ENCODE peak calls at places on chromosomes 4 and X, in eight cellular contexts. S is epithelial cell of esophagus, V is brain microvascular endothelial cell, G is neural progenitor cell, T is fibroblast of villous mesenchyme, W is psoas muscle, N is Panc1, A is GM23248. E is an unnamed sample.

GRCh38 chr4:107482546-107482945 is 237.5 kb downstream of the PAPSS1 start:
- DNase-seq in S (peak), V (no peak), G (no peak), T (no peak), W (no peak), N (no peak), A (no peak), E (no peak)

GRCh38 chr4:89904524-89904923 is 9.9 kb downstream of the MMRN1 start:
- DNase-seq in S (no peak), V (no peak), G (no peak), T (no peak), W (no peak), N (no peak), A (no peak), E (no peak)

GRCh38 chrX:47172549-47172948 is 21.1 kb upstream of the UBA1 start:
- DNase-seq in S (no peak), V (no peak), G (no peak), T (no peak), W (no peak), N (no peak), A (no peak), E (no peak)

GRCh38 chrX:19699151-19699550 is 183.8 kb upstream of the MAP3K15 start:
- DNase-seq in S (no peak), V (no peak), G (no peak), T (no peak), W (no peak), N (no peak), A (no peak), E (no peak)

GRCh38 chrX:3326721-3327120 is 19.7 kb downstream of the MXRA5 start:
- DNase-seq in S (no peak), V (no peak), G (no peak), T (peak), W (no peak), N (no peak), A (peak), E (peak)

GRCh38 chr4:3401436-3402171 is 40.2 kb upstream of the HGFAC start:
- DNase-seq in S (no peak), V (peak), G (no peak), T (peak), W (no peak), N (no peak), A (no peak), E (peak)

GRCh38 chr4:57158221-57158620 is 48.0 kb upstream of the IGFBP7 start:
- DNase-seq in S (no peak), V (no peak), G (no peak), T (peak), W (no peak), N (no peak), A (peak), E (no peak)

GRCh38 chr4:8435656-8436121 is 4.8 kb downstream of the ACOX3 start:
- DNase-seq in S (peak), V (no peak), G (no peak), T (peak), W (no peak), N (no peak), A (peak), E (no peak)

GRCh38 chr4:48698029-48698901 is 81.8 kb downstream of the FRYL start:
- DNase-seq in S (peak), V (peak), G (peak), T (peak), W (peak), N (peak), A (peak), E (peak)

GRCh38 chr4:123785515-123785914 is 388.9 kb downstream of the SPRY1 start:
- DNase-seq in S (peak), V (peak), G (peak), T (peak), W (peak), N (no peak), A (peak), E (peak)

GRCh38 chr4:56976878-56977320 is 507 bp downstream of the NOA1 start:
- DNase-seq in S (peak), V (no peak), G (peak), T (no peak), W (no peak), N (no peak), A (peak), E (no peak)

GRCh38 chr4:62449538-62449937 is 1249.4 kb downstream of the ADGRL3 start:
- DNase-seq in S (no peak), V (no peak), G (peak), T (no peak), W (no peak), N (no peak), A (no peak), E (no peak)

GRCh38 chr4:75229783-75230570 is 284.2 kb downstream of the RCHY1 start:
- DNase-seq in S (no peak), V (no peak), G (no peak), T (peak), W (no peak), N (no peak), A (no peak), E (no peak)
- H3K4me3 ChIP-seq in S (no peak), V (no peak), G (no peak), T (no peak), W (no peak), N (no peak), A (no peak), E (no peak)

GRCh38 chrX:117768861-117769604 is 347.6 kb downstream of the KLHL13 start:
- DNase-seq in S (no peak), V (no peak), G (no peak), T (no peak), W (no peak), N (no peak), A (no peak), E (no peak)
- H3K4me3 ChIP-seq in S (no peak), V (no peak), G (no peak), T (no peak), W (no peak), N (no peak), A (no peak), E (no peak)

GRCh38 chrX:53992589-53992988 is 51.7 kb downstream of the PHF8 start:
- DNase-seq in S (peak), V (no peak), G (no peak), T (no peak), W (no peak), N (no peak), A (no peak), E (no peak)

GRCh38 chrX:53984895-53985294 is 59.4 kb downstream of the PHF8 start:
- DNase-seq in S (no peak), V (no peak), G (no peak), T (no peak), W (no peak), N (no peak), A (no peak), E (no peak)

GRCh38 chrX:53990201-53990600 is 54.1 kb downstream of the PHF8 start:
- DNase-seq in S (no peak), V (no peak), G (no peak), T (peak), W (no peak), N (no peak), A (no peak), E (no peak)
- H3K4me3 ChIP-seq in S (no peak), V (no peak), G (no peak), T (no peak), W (no peak), N (no peak), A (no peak), E (no peak)

DNA sequence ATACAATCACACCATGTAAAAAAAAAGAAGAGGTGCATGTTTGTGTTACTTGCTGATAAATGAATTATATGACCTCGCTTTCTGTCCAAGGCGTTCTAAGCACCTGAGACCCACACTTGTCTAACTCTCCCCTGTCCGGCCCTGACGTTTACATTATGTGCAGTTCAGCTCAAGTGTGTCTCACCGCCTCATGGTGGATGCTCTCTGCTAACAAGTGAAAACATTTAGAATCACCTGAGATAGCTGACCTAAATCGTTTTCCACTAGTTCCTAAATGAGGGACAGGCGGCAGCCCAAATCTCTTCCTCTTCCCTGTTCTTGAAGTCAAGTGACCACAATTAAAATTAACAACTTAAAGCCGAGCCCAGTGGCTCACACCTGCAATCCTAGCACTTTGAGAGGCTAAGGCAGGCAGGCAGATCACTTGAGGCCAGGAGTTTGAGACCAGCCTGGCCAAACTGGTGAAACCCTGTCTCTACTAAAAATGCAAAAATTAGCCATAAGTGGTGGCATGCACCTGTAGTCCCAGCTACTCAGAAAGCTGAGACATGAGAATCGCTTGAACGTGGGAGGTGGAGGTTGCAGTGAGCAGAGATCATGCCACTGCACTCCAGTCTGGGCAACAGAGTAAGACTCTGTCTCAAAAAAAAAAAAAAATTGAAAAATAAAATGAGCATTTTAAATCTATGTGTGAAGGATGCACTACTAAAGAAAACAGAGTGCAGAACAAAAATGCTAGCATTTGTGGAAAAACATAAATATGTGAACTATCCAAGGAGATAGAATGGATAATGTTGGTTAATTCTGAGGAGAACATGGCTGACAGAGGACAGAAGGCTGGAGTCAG is 3.9 kb upstream of the TIFA start:
- DNase-seq in S (no peak), V (no peak), G (no peak), T (no peak), W (no peak), N (no peak), A (no peak), E (no peak)
- H3K4me3 ChIP-seq in S (no peak), V (no peak), G (no peak), T (no peak), W (no peak), N (no peak), A (no peak), E (no peak)

GRCh38 chrX:101552714-101553113 is 2.4 kb downstream of the ARMCX1 start:
- DNase-seq in S (no peak), V (no peak), G (no peak), T (no peak), W (no peak), N (no peak), A (no peak), E (no peak)

GRCh38 chrX:101550362-101550761 is at the start of gene ARMCX1:
- DNase-seq in S (peak), V (peak), G (peak), T (peak), W (peak), N (no peak), A (peak), E (peak)

DNA sequence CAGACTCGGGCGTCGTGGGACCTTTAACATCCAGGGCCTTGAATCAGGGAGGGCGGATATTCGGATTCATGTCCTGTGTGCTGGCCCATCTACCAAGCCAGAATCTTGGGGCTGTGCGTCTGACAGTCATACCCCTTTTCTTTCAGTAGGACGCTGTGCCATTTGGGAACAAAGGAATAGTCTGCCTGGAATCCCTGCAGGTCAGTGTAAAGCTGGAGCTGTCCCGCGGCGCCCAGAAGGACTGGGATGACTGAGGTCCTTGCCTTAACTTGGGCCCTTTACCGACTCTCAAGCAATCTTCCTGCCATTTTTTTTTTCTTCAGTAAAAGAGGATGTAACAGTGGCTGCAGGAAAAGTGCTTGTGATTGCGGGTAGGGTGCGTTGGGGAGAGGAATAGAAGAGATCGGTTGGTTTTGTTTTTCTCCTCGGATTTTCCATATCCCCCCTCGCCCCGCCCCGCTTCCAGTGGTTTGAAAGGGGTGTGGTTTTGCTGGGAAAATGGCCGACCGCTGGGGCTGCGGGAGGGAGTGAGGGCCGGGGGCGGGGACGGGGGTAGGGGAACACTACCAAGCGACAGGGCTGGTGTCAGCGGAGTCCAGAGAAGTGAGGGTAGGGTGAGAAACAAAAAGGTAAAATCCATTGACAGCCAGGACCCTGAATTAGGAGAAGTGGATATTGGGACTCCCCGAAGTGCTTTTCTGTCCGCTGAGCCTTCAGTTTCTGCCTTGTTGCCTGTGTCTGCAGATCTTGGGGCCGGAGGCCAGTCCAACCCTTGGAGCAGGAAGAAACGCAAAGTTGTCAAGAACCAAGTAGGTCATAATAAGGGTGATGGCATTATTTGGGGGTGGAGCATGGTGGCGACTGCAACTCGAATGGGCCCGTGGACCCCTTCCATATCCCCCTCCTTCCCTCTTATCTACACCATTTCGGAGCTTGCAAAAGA is 749 bp downstream of the ARMCX1 start:
- DNase-seq in S (peak), V (peak), G (peak), T (peak), W (peak), N (no peak), A (peak), E (peak)
- H3K4me3 ChIP-seq in S (peak), V (peak), G (peak), T (peak), W (peak), N (peak), A (peak), E (peak)

DNA sequence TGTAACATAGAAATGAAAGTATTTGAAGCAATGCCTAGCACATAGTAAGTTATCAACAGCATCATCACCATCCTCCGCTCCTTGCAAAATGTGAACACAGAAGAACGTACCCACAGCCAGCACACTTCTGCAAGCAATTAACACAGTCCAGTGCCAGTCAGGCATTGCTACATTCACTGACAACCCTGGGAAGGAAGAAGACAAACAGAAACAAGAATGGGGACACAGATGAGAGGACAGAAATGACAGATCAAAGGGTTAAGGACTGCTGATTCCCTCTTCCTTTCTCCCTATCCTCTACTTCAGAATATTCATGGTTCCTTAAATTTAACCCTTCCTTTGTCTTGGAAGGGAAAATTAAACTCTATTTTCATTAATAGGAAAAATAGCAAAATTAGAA is 53.1 kb downstream of the CHM start:
- DNase-seq in S (no peak), V (no peak), G (no peak), T (no peak), W (no peak), N (no peak), A (peak), E (no peak)
- H3K4me3 ChIP-seq in S (no peak), V (no peak), G (no peak), T (no peak), W (no peak), N (no peak), A (no peak), E (no peak)

GRCh38 chr4:177033130-177033529 is 240.4 kb upstream of the VEGFC start:
- DNase-seq in S (no peak), V (no peak), G (peak), T (no peak), W (no peak), N (no peak), A (no peak), E (no peak)
- H3K4me3 ChIP-seq in S (no peak), V (no peak), G (no peak), T (no peak), W (no peak), N (no peak), A (no peak), E (no peak)

DNA sequence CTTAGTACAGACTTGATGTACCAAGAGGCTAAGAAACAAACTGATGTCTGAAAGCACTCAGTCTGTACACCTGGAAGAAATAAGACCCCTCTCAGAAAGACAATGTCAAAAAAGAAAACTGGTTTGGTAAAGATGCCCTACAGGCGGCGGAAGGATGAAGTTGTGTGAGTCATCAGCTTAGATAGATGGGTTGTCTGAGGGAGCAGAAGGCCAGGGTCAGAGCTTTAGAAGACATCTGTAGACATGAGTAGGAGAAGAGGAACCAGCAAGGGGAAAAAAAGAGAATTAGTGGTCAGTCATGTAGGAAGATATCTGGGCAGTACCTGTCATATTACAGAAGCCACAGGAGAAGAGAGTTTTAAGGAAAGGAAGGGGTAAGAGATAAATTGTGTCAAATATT is 8.3 kb downstream of the SRPX2 start:
- DNase-seq in S (no peak), V (no peak), G (no peak), T (no peak), W (no peak), N (no peak), A (no peak), E (no peak)
- H3K4me3 ChIP-seq in S (no peak), V (no peak), G (no peak), T (no peak), W (no peak), N (no peak), A (no peak), E (no peak)

DNA sequence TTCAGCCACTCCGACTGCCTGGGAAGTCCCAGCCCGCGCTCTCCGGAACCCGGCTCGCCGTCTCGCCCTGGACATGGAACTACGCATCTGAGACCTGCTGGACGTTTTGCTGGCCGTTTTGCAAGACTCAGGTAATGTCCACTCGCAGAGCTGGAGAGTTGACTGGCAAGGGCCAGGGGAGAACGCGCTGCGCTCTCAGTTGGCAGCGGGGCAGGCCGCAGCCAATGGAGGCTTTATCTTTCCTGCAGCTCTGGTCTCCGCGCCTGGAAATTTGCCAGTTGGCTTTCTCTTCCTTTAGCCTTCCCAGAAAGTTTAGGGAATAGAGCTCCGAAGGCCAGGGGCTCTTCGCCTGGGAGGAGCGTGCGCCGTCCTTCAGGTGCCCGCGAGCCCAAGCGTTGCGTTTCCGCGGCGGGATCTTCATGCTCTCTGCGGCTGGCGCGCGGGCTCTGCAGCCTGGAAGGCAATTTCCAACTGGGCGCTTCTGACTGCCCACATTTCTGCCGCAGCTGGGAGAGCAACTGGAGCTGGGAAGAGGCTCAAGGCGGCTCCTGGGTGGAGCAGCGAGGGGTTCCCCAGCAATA is 1.0 kb downstream of the IL1RAPL2 start:
- DNase-seq in S (peak), V (no peak), G (peak), T (no peak), W (no peak), N (no peak), A (no peak), E (no peak)
- H3K4me3 ChIP-seq in S (no peak), V (no peak), G (peak), T (no peak), W (peak), N (peak), A (no peak), E (no peak)